ENCODE peak calls at places on chromosome 21, in six cellular contexts. V is tibial artery; T is stimulated activated CD4-positive, alpha-beta T cell treated with anti-CD3 and anti-CD28 coated beads, TNF-alpha, amount 100 ng/mL, for 4 hours; Y is NCI-H1417; S is amniotic stem cell; N is fibroblast of the aortic adventitia. O is an unnamed sample.

GRCh38 chr21:44065428-44065827 is 41.8 kb upstream of the PWP2 start:
- DNase-seq in V (no peak), T (peak), Y (no peak), S (no peak), N (no peak), O (peak)

GRCh38 chr21:44433791-44434567 is 21.3 kb upstream of the LRRC3 start:
- DNase-seq in V (peak), T (no peak), Y (no peak), S (no peak), N (no peak), O (no peak)

GRCh38 chr21:27647921-27648320 is 681.0 kb upstream of the ADAMTS5 start:
- DNase-seq in V (no peak), T (no peak), Y (no peak), S (no peak), N (peak), O (no peak)

GRCh38 chr21:41597811-41598231 is 89.9 kb upstream of the TMPRSS2 start:
- DNase-seq in V (no peak), T (no peak), Y (no peak), S (no peak), N (no peak), O (no peak)

GRCh38 chr21:45723049-45723958 is 79.8 kb downstream of the PCBP3 start:
- DNase-seq in V (no peak), T (no peak), Y (no peak), S (no peak), N (no peak), O (no peak)

GRCh38 chr21:38995755-38996154 is 187.5 kb downstream of the PSMG1 start:
- DNase-seq in V (no peak), T (no peak), Y (peak), S (no peak), N (no peak), O (no peak)

GRCh38 chr21:45990049-45990711 is 8.6 kb downstream of the COL6A1 start:
- DNase-seq in V (peak), T (no peak), Y (no peak), S (no peak), N (no peak), O (no peak)

GRCh38 chr21:46118305-46118870 is 20.5 kb downstream of the COL6A2 start:
- DNase-seq in V (no peak), T (no peak), Y (no peak), S (no peak), N (no peak), O (no peak)

GRCh38 chr21:18812308-18812707 is 408.7 kb upstream of the TMPRSS15 start:
- DNase-seq in V (no peak), T (no peak), Y (no peak), S (no peak), N (no peak), O (no peak)

GRCh38 chr21:34882719-34883131 is 166.4 kb downstream of the RUNX1 start:
- DNase-seq in V (no peak), T (no peak), Y (no peak), S (no peak), N (no peak), O (peak)

GRCh38 chr21:44281801-44282200 is 3.9 kb upstream of the AIRE start:
- DNase-seq in V (no peak), T (no peak), Y (no peak), S (no peak), N (no peak), O (no peak)

GRCh38 chr21:31571879-31572278 is 87.6 kb upstream of the SOD1 start:
- DNase-seq in V (no peak), T (no peak), Y (no peak), S (no peak), N (no peak), O (no peak)

O was measured in RKO.